ENCODE peak calls at places on chromosomes 7 and 10, in eight cellular contexts. G is AG10803, K is A673, P is tibial nerve, Z is brain microvascular endothelial cell, N is lower lobe of right lung, F is progenitor cell of endocrine pancreas, U is kidney epithelial cell. C is an unnamed sample.

GRCh38 chr7:1668932-1669485 is 1.1 kb upstream of the ELFN1 start:
- DNase-seq in G (no peak), K (peak; percentile 47), P (no peak), Z (no peak), N (peak; percentile 38), F (peak; percentile 14), U (no peak), C (peak; percentile 17)

GRCh38 chr10:25308278-25308677 is 133.5 kb downstream of the GPR158 start:
- DNase-seq in G (no peak), K (no peak), P (no peak), Z (no peak), N (no peak), F (no peak), U (no peak), C (no peak)

GRCh38 chr7:37817219-37817618 is 31.2 kb upstream of the NME8 start:
- DNase-seq in G (no peak), K (no peak), P (no peak), Z (no peak), N (no peak), F (no peak), U (no peak), C (no peak)

GRCh38 chr7:48635796-48636195 is 288.6 kb upstream of the CDC14C start:
- DNase-seq in G (no peak), K (no peak), P (no peak), Z (no peak), N (no peak), F (no peak), U (no peak), C (no peak)

GRCh38 chr10:22460101-22460500 is 114.8 kb downstream of the SPAG6 start:
- DNase-seq in G (peak; percentile 53), K (no peak), P (no peak), Z (no peak), N (no peak), F (no peak), U (no peak), C (no peak)

GRCh38 chr10:25738776-25739175 is 195.3 kb upstream of the MYO3A start:
- DNase-seq in G (no peak), K (no peak), P (no peak), Z (no peak), N (no peak), F (no peak), U (no peak), C (no peak)

GRCh38 chr7:158957921-158958471 is 101.6 kb downstream of the DYNC2I1 start:
- DNase-seq in G (no peak), K (no peak), P (no peak), Z (no peak), N (peak; percentile 88), F (no peak), U (no peak), C (no peak)

GRCh38 chr10:99945286-99945685 is 64.5 kb downstream of the DNMBP start:
- DNase-seq in G (peak; percentile 89), K (no peak), P (no peak), Z (peak; percentile 85), N (no peak), F (no peak), U (no peak), C (peak; percentile 56)

GRCh38 chr10:132257271-132257670 is 50.5 kb downstream of the STK32C start:
- DNase-seq in G (peak; percentile 16), K (no peak), P (no peak), Z (peak; percentile 25), N (no peak), F (no peak), U (no peak), C (no peak)

GRCh38 chr7:106215868-106216516 is 68.8 kb downstream of the NAMPT start:
- DNase-seq in G (no peak), K (no peak), P (no peak), Z (no peak), N (no peak), F (no peak), U (no peak), C (no peak)

GRCh38 chr10:6578221-6579192 is 1.6 kb downstream of the PRKCQ start:
- DNase-seq in G (no peak), K (no peak), P (no peak), Z (no peak), N (no peak), F (no peak), U (no peak), C (no peak)

GRCh38 chr7:47044620-47045019 is 537.3 kb downstream of the TNS3 start:
- DNase-seq in G (no peak), K (no peak), P (no peak), Z (no peak), N (no peak), F (no peak), U (no peak), C (no peak)

GRCh38 chr10:103739039-103739764 is 116.2 kb downstream of the SH3PXD2A start:
- DNase-seq in G (peak; percentile 96), K (no peak), P (peak; percentile 17), Z (peak; percentile 85), N (no peak), F (no peak), U (no peak), C (peak; percentile 87)

GRCh38 chr10:122515588-122516231 is 44.8 kb upstream of the DMBT1 start:
- DNase-seq in G (no peak), K (no peak), P (no peak), Z (no peak), N (no peak), F (no peak), U (peak; percentile 69), C (no peak)

GRCh38 chr10:118983263-118983662 is 46.3 kb upstream of the NANOS1 start:
- DNase-seq in G (no peak), K (no peak), P (no peak), Z (no peak), N (no peak), F (no peak), U (no peak), C (no peak)

GRCh38 chr10:62844280-62845011 is 28.3 kb upstream of the EGR2 start:
- DNase-seq in G (no peak), K (no peak), P (no peak), Z (no peak), N (no peak), F (no peak), U (no peak), C (no peak)

GRCh38 chr7:130566168-130566897 is 74.4 kb downstream of the MEST start:
- DNase-seq in G (no peak), K (no peak), P (no peak), Z (peak; percentile 94), N (no peak), F (no peak), U (no peak), C (no peak)

GRCh38 chr7:130559184-130559583 is 67.3 kb downstream of the MEST start:
- DNase-seq in G (no peak), K (no peak), P (no peak), Z (no peak), N (no peak), F (no peak), U (no peak), C (no peak)

GRCh38 chr7:130566898-130567280 is 75.0 kb downstream of the MEST start:
- DNase-seq in G (no peak), K (no peak), P (no peak), Z (no peak), N (no peak), F (no peak), U (no peak), C (no peak)

GRCh38 chr7:130560972-130561371 is 69.1 kb downstream of the MEST start:
- DNase-seq in G (peak; percentile 53), K (peak; percentile 26), P (no peak), Z (no peak), N (no peak), F (no peak), U (peak; percentile 7), C (peak; percentile 28)
- TF ChIP-seq CTCF in G (peak; percentile 56), K (peak; percentile 40), P (no peak), Z (peak; percentile 40), N (peak; percentile 21), F (no peak), U (peak; percentile 26), C (peak; percentile 87)

DNA sequence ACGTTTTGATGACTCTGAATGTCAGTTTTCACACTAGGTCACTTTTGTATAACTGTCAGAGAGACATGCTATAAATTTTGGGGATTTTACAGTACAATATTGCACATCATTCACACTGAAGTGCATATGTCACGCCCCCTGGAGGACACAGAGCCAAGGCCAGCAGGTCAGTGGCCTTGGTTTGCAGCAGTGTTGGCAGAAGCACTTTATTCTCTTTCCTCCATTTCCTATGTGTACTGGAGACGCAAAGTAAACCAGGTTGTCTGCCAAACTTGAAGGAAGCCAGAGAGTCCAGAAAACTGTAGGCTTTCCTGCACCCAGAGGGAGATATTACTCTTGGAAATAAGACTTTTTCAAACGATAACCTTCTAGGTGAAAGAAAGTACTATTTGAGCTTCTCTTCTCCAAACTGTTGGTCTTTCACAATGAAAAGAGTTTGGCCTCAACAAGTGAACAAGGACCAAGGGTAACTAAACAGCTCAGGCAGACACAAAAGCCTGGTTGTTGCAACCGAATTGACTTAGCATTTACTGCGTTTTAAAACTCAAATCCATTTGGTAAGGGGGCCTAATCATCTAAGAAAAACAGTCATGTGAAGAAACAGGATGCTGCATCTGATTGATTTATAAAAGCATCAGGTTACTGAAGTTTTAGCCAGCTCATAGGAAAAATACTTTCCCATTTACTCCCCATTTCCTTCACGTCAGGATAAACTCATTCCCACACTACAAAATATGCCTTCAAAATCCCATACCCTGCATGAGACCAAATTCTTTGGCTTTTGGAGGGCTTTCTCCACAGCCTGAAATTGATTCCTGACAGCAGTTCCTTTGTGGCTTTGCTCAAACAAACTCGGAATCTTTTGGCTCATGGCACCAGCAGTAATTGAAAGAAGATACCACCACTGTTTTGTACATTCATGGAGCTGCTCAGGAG is 83.0 kb upstream of the SEC61G start:
- DNase-seq in G (peak; percentile 80), K (no peak), P (no peak), Z (peak; percentile 54), N (peak; percentile 54), F (no peak), U (no peak), C (peak; percentile 43)
- TF ChIP-seq CTCF in G (peak; percentile 27), K (peak; percentile 26), P (no peak), Z (peak; percentile 68), N (peak; percentile 58), F (peak; percentile 59), U (peak; percentile 25), C (peak; percentile 43)

DNA sequence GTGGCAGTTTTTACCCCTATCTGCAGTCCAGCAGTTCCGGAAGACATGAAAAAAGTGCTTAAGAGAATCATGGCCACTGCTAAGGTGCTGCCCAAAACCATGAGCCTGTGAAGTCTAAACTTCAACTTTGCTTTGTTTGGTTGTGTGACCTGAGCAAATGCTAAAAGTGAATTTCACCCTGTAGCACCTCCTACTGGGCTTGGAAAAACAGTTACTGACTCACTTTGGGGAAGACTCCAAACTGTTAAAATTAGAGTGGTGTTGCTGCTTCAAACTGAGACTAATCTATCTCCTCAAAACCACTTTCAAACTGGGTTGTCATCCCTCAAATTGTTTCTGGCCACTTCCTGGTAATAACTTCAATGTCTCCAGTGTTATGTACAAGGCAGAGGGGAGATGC is 21.3 kb downstream of the MKX start:
- DNase-seq in G (peak; percentile 60), K (peak; percentile 21), P (no peak), Z (no peak), N (no peak), F (no peak), U (no peak), C (peak; percentile 7)
- TF ChIP-seq CTCF in G (peak; percentile 50), K (peak; percentile 45), P (no peak), Z (peak; percentile 39), N (no peak), F (peak; percentile 37), U (peak; percentile 38), C (peak; percentile 51)

DNA sequence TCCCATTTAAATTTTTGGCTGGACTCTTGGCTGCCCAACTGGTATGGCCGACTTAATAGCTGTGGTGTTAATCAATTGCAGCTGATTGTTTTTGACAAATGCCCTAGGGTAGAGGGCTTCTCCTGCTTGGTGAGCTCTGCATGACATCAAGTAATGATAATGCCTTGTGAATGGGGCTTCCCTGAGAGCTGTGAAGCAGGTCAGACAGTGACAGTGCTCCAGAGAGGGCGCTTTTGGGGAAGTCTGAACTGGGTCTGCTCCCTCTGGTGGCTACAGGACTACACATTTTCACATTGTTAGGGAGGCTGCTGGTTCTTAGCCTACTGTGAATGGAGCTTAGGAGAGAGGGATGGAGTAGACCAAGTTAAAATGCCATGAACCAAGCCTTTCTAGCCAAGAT is 98.8 kb downstream of the SDK1 start:
- DNase-seq in G (no peak), K (peak; percentile 63), P (no peak), Z (peak; percentile 34), N (no peak), F (no peak), U (no peak), C (no peak)
- TF ChIP-seq CTCF in G (no peak), K (peak; percentile 56), P (no peak), Z (peak; percentile 69), N (no peak), F (peak; percentile 44), U (peak; percentile 24), C (peak; percentile 48)